ENCODE peak calls at places on chromosomes 7 and 10, in nine cellular contexts. P is nucleus accumbens; S is stimulated activated CD8-positive, alpha-beta memory T cell treated with anti-CD3 and anti-CD28 coated beads, Interleukin-4, amount 100 ng/mL, for 24 hours; B is GM13977; V is A549; C is tibial artery; W is AG04450; O is NCI-H460; H is caudate nucleus. X is an unnamed sample.

GRCh38 chr7:56087445-56087844 is 5.3 kb downstream of the PHKG1 start:
- DNase-seq in P (no peak), S (no peak), B (no peak), V (no peak), C (no peak), W (no peak), O (no peak), H (no peak), X (no peak)

GRCh38 chr7:81190997-81191747 is 272.3 kb upstream of the SEMA3C start:
- DNase-seq in P (no peak), S (no peak), B (no peak), V (peak; percentile 30), C (no peak), W (no peak), O (peak; percentile 53), H (no peak), X (peak; percentile 79)

GRCh38 chr10:11002916-11003315 is 14.8 kb upstream of the CELF2 start:
- DNase-seq in P (no peak), S (no peak), B (no peak), V (no peak), C (no peak), W (no peak), O (no peak), H (no peak), X (no peak)

GRCh38 chr10:68517188-68517587 is 10.1 kb downstream of the SLC25A16 start:
- DNase-seq in P (no peak), S (no peak), B (no peak), V (no peak), C (no peak), W (no peak), O (no peak), H (no peak), X (no peak)

GRCh38 chr10:123517376-123517775 is 148.8 kb upstream of the GPR26 start:
- DNase-seq in P (no peak), S (no peak), B (no peak), V (no peak), C (peak; percentile 11), W (no peak), O (no peak), H (no peak), X (no peak)

GRCh38 chr10:125124907-125125306 is 35.5 kb downstream of the CTBP2 start:
- DNase-seq in P (no peak), S (no peak), B (no peak), V (no peak), C (peak; percentile 51), W (no peak), O (no peak), H (no peak), X (no peak)

GRCh38 chr7:105664816-105665525 is 83.7 kb upstream of the EFCAB10 start:
- DNase-seq in P (no peak), S (no peak), B (no peak), V (peak; percentile 55), C (no peak), W (no peak), O (no peak), H (no peak), X (no peak)

GRCh38 chr10:129253551-129254179 is 213.4 kb upstream of the MGMT start:
- DNase-seq in P (no peak), S (no peak), B (no peak), V (no peak), C (no peak), W (no peak), O (no peak), H (no peak), X (no peak)

GRCh38 chr7:152751449-152752141 is 8.0 kb upstream of the ACTR3B start:
- DNase-seq in P (no peak), S (no peak), B (peak; percentile 39), V (no peak), C (no peak), W (no peak), O (no peak), H (no peak), X (no peak)

GRCh38 chr10:132984801-132985545 is 42.6 kb upstream of the CFAP46 start:
- DNase-seq in P (no peak), S (no peak), B (no peak), V (no peak), C (no peak), W (no peak), O (peak; percentile 76), H (no peak), X (no peak)

GRCh38 chr7:43647314-43647691 is 64.4 kb downstream of the STK17A start:
- DNase-seq in P (no peak), S (no peak), B (no peak), V (no peak), C (no peak), W (no peak), O (no peak), H (no peak), X (no peak)

GRCh38 chr7:38542156-38542555 is 89.0 kb downstream of the AMPH start:
- DNase-seq in P (no peak), S (no peak), B (no peak), V (no peak), C (no peak), W (peak; percentile 38), O (no peak), H (no peak), X (no peak)

GRCh38 chr7:140061607-140061930 is 1.2 kb downstream of the PARP12 start:
- DNase-seq in P (no peak), S (no peak), B (no peak), V (no peak), C (no peak), W (no peak), O (no peak), H (no peak), X (no peak)

GRCh38 chr7:106372121-106372520 is 87.3 kb upstream of the NAMPT start:
- DNase-seq in P (no peak), S (no peak), B (no peak), V (no peak), C (no peak), W (no peak), O (no peak), H (no peak), X (no peak)

GRCh38 chr7:17234398-17235021 is 63.9 kb upstream of the AHR start:
- DNase-seq in P (no peak), S (peak; percentile 28), B (peak; percentile 43), V (peak; percentile 65), C (no peak), W (peak; percentile 55), O (peak; percentile 83), H (no peak), X (peak; percentile 94)

GRCh38 chr10:42754155-42755027 is 28.2 kb upstream of the BMS1 start:
- DNase-seq in P (no peak), S (no peak), B (peak; percentile 60), V (peak; percentile 15), C (no peak), W (no peak), O (no peak), H (no peak), X (no peak)

GRCh38 chr10:116973946-116974345 is 31.0 kb downstream of the SHTN1 start:
- DNase-seq in P (no peak), S (no peak), B (no peak), V (no peak), C (no peak), W (no peak), O (no peak), H (no peak), X (no peak)

GRCh38 chr7:87474533-87475358 is 734 bp downstream of the ABCB4 start:
- DNase-seq in P (no peak), S (no peak), B (peak; percentile 70), V (no peak), C (no peak), W (no peak), O (no peak), H (no peak), X (no peak)

GRCh38 chr10:15865304-15865703 is 5.0 kb upstream of the MINDY3 start:
- DNase-seq in P (no peak), S (no peak), B (no peak), V (no peak), C (no peak), W (no peak), O (no peak), H (no peak), X (no peak)

GRCh38 chr7:9097565-9098060 is 664.2 kb downstream of the NXPH1 start:
- DNase-seq in P (no peak), S (no peak), B (no peak), V (no peak), C (no peak), W (no peak), O (no peak), H (no peak), X (no peak)

GRCh38 chr10:58754419-58755180 is 241.9 kb downstream of the BICC1 start:
- DNase-seq in P (no peak), S (no peak), B (no peak), V (no peak), C (no peak), W (no peak), O (no peak), H (no peak), X (no peak)

GRCh38 chr10:3886191-3886590 is 101.2 kb upstream of the KLF6 start:
- DNase-seq in P (no peak), S (no peak), B (no peak), V (peak; percentile 87), C (no peak), W (no peak), O (no peak), H (no peak), X (no peak)

GRCh38 chr10:124719213-124719851 is 24.8 kb downstream of the FAM53B start:
- DNase-seq in P (no peak), S (no peak), B (peak; percentile 75), V (no peak), C (no peak), W (no peak), O (no peak), H (peak; percentile 64), X (no peak)

GRCh38 chr7:16067695-16068094 is 353.6 kb downstream of the CRPPA start:
- DNase-seq in P (no peak), S (no peak), B (no peak), V (no peak), C (no peak), W (no peak), O (no peak), H (no peak), X (no peak)

GRCh38 chr7:89776980-89777379 is 377.3 kb upstream of the STEAP1 start:
- DNase-seq in P (no peak), S (no peak), B (no peak), V (no peak), C (no peak), W (no peak), O (no peak), H (no peak), X (no peak)

GRCh38 chr7:29488977-29489376 is 74.7 kb upstream of the PRR15 start:
- DNase-seq in P (no peak), S (no peak), B (no peak), V (no peak), C (no peak), W (no peak), O (peak; percentile 26), H (no peak), X (no peak)

GRCh38 chr7:1492221-1492620 is 12.0 kb downstream of the INTS1 start:
- DNase-seq in P (no peak), S (no peak), B (no peak), V (no peak), C (no peak), W (no peak), O (no peak), H (peak; percentile 33), X (no peak)

GRCh38 chr7:96161897-96162296 is 160.0 kb downstream of the SLC25A13 start:
- DNase-seq in P (no peak), S (no peak), B (no peak), V (no peak), C (no peak), W (no peak), O (no peak), H (no peak), X (no peak)

GRCh38 chr7:97623333-97623732 is 108.6 kb upstream of the TAC1 start:
- DNase-seq in P (no peak), S (no peak), B (peak; percentile 10), V (no peak), C (no peak), W (no peak), O (no peak), H (no peak), X (no peak)

X was measured in Panc1.